ENCODE peak calls at places on chromosomes 3 and 15, in eight cellular contexts. E, B, L, X, O, D, M and S are unnamed samples.

GRCh38 chr3:47266709-47267489 is 15.7 kb downstream of the KIF9 start:
- DNase-seq in E (peak), B (peak), L (peak), X (peak), O (peak), D (peak), M (no peak), S (peak)

GRCh38 chr3:109396811-109397210 is 59.5 kb upstream of the DPPA4 start:
- DNase-seq in E (no peak), B (no peak), L (no peak), X (no peak), O (no peak), D (no peak), M (no peak), S (no peak)

GRCh38 chr3:17982211-17982880 is 239.9 kb upstream of the TBC1D5 start:
- DNase-seq in E (no peak), B (no peak), L (no peak), X (no peak), O (no peak), D (no peak), M (no peak), S (no peak)

GRCh38 chr3:119245778-119246177 is 5.1 kb upstream of the B4GALT4 start:
- DNase-seq in E (peak), B (no peak), L (no peak), X (no peak), O (no peak), D (no peak), M (no peak), S (no peak)

GRCh38 chr3:127568604-127569003 is 21.9 kb downstream of the TPRA1 start:
- DNase-seq in E (no peak), B (no peak), L (no peak), X (no peak), O (no peak), D (no peak), M (no peak), S (no peak)

GRCh38 chr15:56245871-56246814 is 2.5 kb upstream of the RFX7 start:
- DNase-seq in E (peak), B (peak), L (no peak), X (peak), O (peak), D (peak), M (peak), S (peak)

GRCh38 chr3:463793-464192 is 267.2 kb downstream of the CHL1 start:
- DNase-seq in E (no peak), B (no peak), L (peak), X (no peak), O (no peak), D (no peak), M (peak), S (no peak)

GRCh38 chr15:42140383-42141070 is 15.9 kb downstream of the PLA2G4F start:
- DNase-seq in E (no peak), B (peak), L (no peak), X (no peak), O (no peak), D (no peak), M (no peak), S (no peak)

GRCh38 chr3:141940204-141940776 is 63.8 kb downstream of the ATP1B3 start:
- DNase-seq in E (no peak), B (peak), L (no peak), X (peak), O (peak), D (peak), M (no peak), S (peak)

GRCh38 chr3:171770689-171771620 is 39.3 kb downstream of the PLD1 start:
- DNase-seq in E (peak), B (no peak), L (no peak), X (no peak), O (no peak), D (peak), M (no peak), S (peak)

GRCh38 chr3:16665282-16665741 is 60.1 kb upstream of the DAZL start:
- DNase-seq in E (no peak), B (no peak), L (no peak), X (no peak), O (no peak), D (no peak), M (no peak), S (no peak)

GRCh38 chr3:165212580-165212979 is 16.4 kb upstream of the SLITRK3 start:
- DNase-seq in E (no peak), B (no peak), L (no peak), X (no peak), O (no peak), D (no peak), M (no peak), S (no peak)

GRCh38 chr3:165210132-165210531 is 13.9 kb upstream of the SLITRK3 start:
- DNase-seq in E (no peak), B (no peak), L (no peak), X (no peak), O (no peak), D (no peak), M (no peak), S (no peak)

GRCh38 chr3:165211749-165212148 is 15.6 kb upstream of the SLITRK3 start:
- DNase-seq in E (no peak), B (no peak), L (no peak), X (no peak), O (no peak), D (no peak), M (no peak), S (no peak)

GRCh38 chr3:165206454-165207266 is 10.5 kb upstream of the SLITRK3 start:
- DNase-seq in E (peak), B (peak), L (no peak), X (peak), O (peak), D (no peak), M (no peak), S (peak)

GRCh38 chr3:165210727-165211126 is 14.5 kb upstream of the SLITRK3 start:
- DNase-seq in E (no peak), B (no peak), L (no peak), X (no peak), O (no peak), D (no peak), M (no peak), S (no peak)
- TF ChIP-seq POLR2AphosphoS5 in E (no peak), B (no peak), L (no peak), X (no peak), O (no peak), D (no peak), M (no peak), S (no peak)

GRCh38 chr3:156311930-156312329 is 191.6 kb downstream of the KCNAB1 start:
- DNase-seq in E (no peak), B (no peak), L (no peak), X (no peak), O (no peak), D (no peak), M (no peak), S (no peak)
- TF ChIP-seq POLR2AphosphoS5 in E (no peak), B (no peak), L (no peak), X (no peak), O (no peak), D (no peak), M (no peak), S (no peak)

GRCh38 chr15:71749500-71749899 is 60.9 kb upstream of the NR2E3 start:
- DNase-seq in E (no peak), B (no peak), L (no peak), X (no peak), O (no peak), D (no peak), M (no peak), S (no peak)

GRCh38 chr15:71748327-71748726 is 62.0 kb upstream of the NR2E3 start:
- DNase-seq in E (no peak), B (no peak), L (no peak), X (no peak), O (no peak), D (no peak), M (no peak), S (no peak)

GRCh38 chr15:71743861-71744382 is 66.4 kb upstream of the NR2E3 start:
- DNase-seq in E (peak), B (no peak), L (peak), X (no peak), O (peak), D (no peak), M (no peak), S (peak)

GRCh38 chr15:71746719-71747118 is 63.6 kb upstream of the NR2E3 start:
- DNase-seq in E (no peak), B (no peak), L (no peak), X (peak), O (no peak), D (no peak), M (no peak), S (no peak)

DNA sequence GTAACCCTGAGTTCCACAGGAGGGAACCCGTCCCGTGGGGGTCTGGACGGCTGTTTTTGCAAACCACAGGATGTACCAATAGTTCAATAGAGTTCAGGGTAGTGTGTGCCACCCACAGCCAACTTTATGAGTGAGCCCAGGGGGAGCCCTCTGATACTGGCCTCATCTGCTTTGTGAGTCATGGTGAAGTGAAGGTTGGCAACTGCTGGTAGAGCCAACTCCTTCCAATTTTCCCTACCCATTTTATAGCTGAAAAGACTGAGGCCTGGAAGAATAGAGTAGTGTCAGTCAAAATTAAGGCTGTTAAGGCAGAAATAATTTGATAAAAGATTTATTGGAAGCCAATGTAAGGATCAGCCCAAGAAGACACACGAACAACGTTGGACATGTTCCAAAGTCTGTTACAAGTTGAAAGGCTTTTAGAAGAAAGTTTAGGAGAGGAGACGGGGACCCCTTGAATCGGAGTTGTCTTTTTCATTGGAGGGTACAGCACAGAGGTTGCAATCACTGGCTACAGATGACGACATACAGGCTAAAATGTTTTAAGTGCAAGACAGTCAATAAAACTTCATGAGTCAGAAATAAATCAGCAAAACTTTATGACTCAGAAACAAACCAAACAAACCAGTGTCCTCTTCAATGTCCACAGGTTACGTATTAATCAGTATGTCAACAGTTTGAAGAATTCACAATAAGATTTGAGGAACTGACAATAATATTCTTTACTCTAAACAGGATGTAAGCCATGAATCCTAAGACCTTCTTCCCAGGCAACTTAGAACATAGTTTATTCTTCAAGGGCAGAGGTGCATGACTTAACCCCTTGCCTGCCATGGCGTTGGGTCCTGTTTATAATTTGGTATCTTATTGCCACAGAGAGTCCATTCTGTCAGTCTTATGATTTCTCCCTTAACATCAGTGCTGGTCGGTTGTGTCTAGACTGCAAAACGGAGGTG is 62.9 kb upstream of the NR2E3 start:
- DNase-seq in E (no peak), B (no peak), L (no peak), X (no peak), O (no peak), D (no peak), M (no peak), S (no peak)
- TF ChIP-seq POLR2AphosphoS5 in E (no peak), B (no peak), L (no peak), X (no peak), O (no peak), D (no peak), M (no peak), S (no peak)

GRCh38 chr3:187370051-187370450 is 1.9 kb downstream of the RTP4 start:
- DNase-seq in E (no peak), B (no peak), L (no peak), X (no peak), O (no peak), D (no peak), M (no peak), S (no peak)
- TF ChIP-seq POLR2AphosphoS5 in E (no peak), B (no peak), L (no peak), X (no peak), O (no peak), D (no peak), M (no peak), S (no peak)

GRCh38 chr15:101047301-101047781 is 128.2 kb downstream of the LRRK1 start:
- DNase-seq in E (peak), B (peak), L (no peak), X (peak), O (peak), D (no peak), M (no peak), S (no peak)

GRCh38 chr15:101048191-101049011 is 129.2 kb downstream of the LRRK1 start:
- DNase-seq in E (peak), B (peak), L (no peak), X (no peak), O (peak), D (no peak), M (no peak), S (no peak)

GRCh38 chr15:101045236-101045646 is 126.1 kb downstream of the LRRK1 start:
- DNase-seq in E (peak), B (peak), L (no peak), X (no peak), O (no peak), D (no peak), M (no peak), S (no peak)

GRCh38 chr15:101045835-101046691 is 126.9 kb downstream of the LRRK1 start:
- DNase-seq in E (peak), B (peak), L (no peak), X (peak), O (no peak), D (no peak), M (no peak), S (no peak)

GRCh38 chr15:101046826-101047225 is 127.7 kb downstream of the LRRK1 start:
- DNase-seq in E (no peak), B (peak), L (no peak), X (peak), O (no peak), D (no peak), M (no peak), S (no peak)
- TF ChIP-seq POLR2AphosphoS5 in E (no peak), B (no peak), L (no peak), X (no peak), O (no peak), D (no peak), M (no peak), S (no peak)

DNA sequence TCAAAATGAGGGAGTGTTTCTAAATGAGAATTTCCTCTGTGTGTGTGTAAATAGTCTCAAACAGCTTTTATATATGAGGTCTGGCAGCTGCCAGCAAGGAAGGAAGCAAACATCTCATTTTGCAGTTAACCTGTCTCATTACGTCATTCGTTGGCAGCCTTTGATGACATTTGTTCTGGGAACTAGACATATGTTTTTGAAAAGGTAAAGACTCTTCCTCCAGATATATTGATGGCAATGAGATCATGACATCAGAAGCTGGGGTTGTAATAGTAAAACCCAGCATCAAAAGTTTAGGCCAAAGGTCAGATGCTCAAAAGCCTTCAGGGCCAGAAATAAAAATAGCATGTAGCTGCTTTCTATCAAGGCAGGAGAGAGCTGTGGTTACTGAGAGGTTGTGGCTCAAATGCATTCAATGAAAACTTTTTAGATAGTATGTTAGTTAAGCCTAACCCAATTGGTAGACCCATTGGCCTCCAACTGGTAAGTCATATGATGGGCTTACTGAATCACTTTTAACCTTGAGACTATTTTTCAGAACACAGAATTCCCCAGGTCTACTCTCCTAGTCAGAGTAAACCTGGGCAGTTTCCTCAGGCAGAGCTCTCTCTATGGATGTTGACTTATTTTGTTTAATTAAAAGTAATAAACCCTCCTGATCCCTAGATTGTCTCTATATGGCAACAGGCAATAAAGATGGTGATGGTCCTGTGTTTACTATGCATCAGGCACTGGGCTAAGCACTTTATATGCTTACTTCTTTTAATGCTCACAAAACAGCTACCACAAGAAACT is 386.5 kb upstream of the CFAP20DC start:
- DNase-seq in E (no peak), B (no peak), L (no peak), X (no peak), O (no peak), D (no peak), M (no peak), S (no peak)
- TF ChIP-seq POLR2AphosphoS5 in E (no peak), B (no peak), L (no peak), X (no peak), O (no peak), D (no peak), M (no peak), S (no peak)